ENCODE peak calls at places on chromosomes 1 and 21, in five cellular contexts. One of them, this sample, is unnamed.

GRCh38 chr1:76075877-76076276 is 1.3 kb downstream of the ST6GALNAC3 start:
- DNase-seq in psoas muscle: no peak
- DNase-seq in tibial nerve: no peak
- DNase-seq in H9: no peak
- DNase-seq in GM10248: peak; percentile 13
- DNase-seq in this sample: no peak

GRCh38 chr1:79791488-79792211 is 785.1 kb upstream of the ADGRL4 start:
- DNase-seq in psoas muscle: no peak
- DNase-seq in tibial nerve: no peak
- DNase-seq in H9: no peak
- DNase-seq in GM10248: no peak
- DNase-seq in this sample: no peak

GRCh38 chr1:8702121-8702520 is 115.3 kb downstream of the RERE start:
- DNase-seq in psoas muscle: no peak
- DNase-seq in GM10248: peak; percentile 32
- DNase-seq in H9: peak; percentile 51
- DNase-seq in tibial nerve: no peak
- DNase-seq in this sample: no peak

GRCh38 chr1:91763252-91763651 is 122.7 kb downstream of the TGFBR3 start:
- DNase-seq in H9: no peak
- DNase-seq in tibial nerve: no peak
- DNase-seq in GM10248: no peak
- DNase-seq in psoas muscle: no peak
- DNase-seq in this sample: no peak

GRCh38 chr21:35217504-35218060 is 168.5 kb upstream of the RUNX1 start:
- DNase-seq in H9: peak; percentile 45
- DNase-seq in tibial nerve: no peak
- DNase-seq in psoas muscle: no peak
- DNase-seq in GM10248: no peak
- DNase-seq in this sample: no peak

GRCh38 chr1:200306954-200307754 is 102.7 kb downstream of the ZNF281 start:
- DNase-seq in GM10248: peak; percentile 58
- DNase-seq in H9: no peak
- DNase-seq in psoas muscle: no peak
- DNase-seq in tibial nerve: peak; percentile 13
- DNase-seq in this sample: no peak

GRCh38 chr1:38953433-38953860 is 11.8 kb upstream of the RHBDL2 start:
- DNase-seq in psoas muscle: no peak
- DNase-seq in GM10248: no peak
- DNase-seq in H9: peak; percentile 73
- DNase-seq in tibial nerve: no peak
- DNase-seq in this sample: no peak

GRCh38 chr1:179883739-179884138 is 1.7 kb downstream of the TOR1AIP1 start:
- DNase-seq in tibial nerve: no peak
- DNase-seq in GM10248: peak; percentile 54
- DNase-seq in H9: peak; percentile 57
- DNase-seq in psoas muscle: no peak
- DNase-seq in this sample: no peak

GRCh38 chr1:59568158-59568935 is 246.4 kb upstream of the HOOK1 start:
- DNase-seq in tibial nerve: no peak
- DNase-seq in H9: no peak
- DNase-seq in GM10248: no peak
- DNase-seq in psoas muscle: no peak
- DNase-seq in this sample: no peak

GRCh38 chr1:221284028-221284427 is 404.8 kb downstream of the HLX start:
- DNase-seq in psoas muscle: no peak
- DNase-seq in GM10248: no peak
- DNase-seq in H9: no peak
- DNase-seq in tibial nerve: no peak
- DNase-seq in this sample: no peak

GRCh38 chr1:6414443-6414844 is 5.3 kb downstream of the HES2 start:
- DNase-seq in tibial nerve: no peak
- DNase-seq in GM10248: peak; percentile 76
- DNase-seq in psoas muscle: no peak
- DNase-seq in H9: peak; percentile 88
- DNase-seq in this sample: no peak

GRCh38 chr1:1554926-1555915 is 14.8 kb upstream of the TMEM240 start:
- DNase-seq in psoas muscle: peak; percentile 83
- DNase-seq in tibial nerve: no peak
- DNase-seq in H9: no peak
- DNase-seq in GM10248: no peak
- DNase-seq in this sample: no peak

GRCh38 chr1:114338491-114338890 is 172.5 kb downstream of the TRIM33 start:
- DNase-seq in psoas muscle: no peak
- DNase-seq in tibial nerve: no peak
- DNase-seq in H9: no peak
- DNase-seq in GM10248: no peak
- DNase-seq in this sample: no peak

GRCh38 chr1:88873737-88874374 is 17.5 kb downstream of the GTF2B start:
- DNase-seq in tibial nerve: no peak
- DNase-seq in GM10248: no peak
- DNase-seq in H9: no peak
- DNase-seq in psoas muscle: no peak
- DNase-seq in this sample: no peak

GRCh38 chr1:155173478-155174333 is at the start of gene TRIM46:
- DNase-seq in GM10248: peak; percentile 78
- DNase-seq in H9: peak; percentile 81
- DNase-seq in psoas muscle: peak; percentile 51
- DNase-seq in tibial nerve: no peak
- DNase-seq in this sample: peak; percentile 90

GRCh38 chr1:120178799-120179419 is 2.6 kb upstream of the SEC22B start:
- DNase-seq in psoas muscle: no peak
- DNase-seq in H9: peak; percentile 21
- DNase-seq in tibial nerve: no peak
- DNase-seq in GM10248: no peak
- DNase-seq in this sample: no peak

GRCh38 chr1:208455821-208456220 is 211.6 kb upstream of the PLXNA2 start:
- DNase-seq in GM10248: no peak
- DNase-seq in tibial nerve: no peak
- DNase-seq in H9: no peak
- DNase-seq in psoas muscle: no peak
- DNase-seq in this sample: no peak

GRCh38 chr1:36653850-36654249 is 171.1 kb upstream of the CSF3R start:
- DNase-seq in psoas muscle: no peak
- DNase-seq in H9: no peak
- DNase-seq in GM10248: no peak
- DNase-seq in tibial nerve: peak; percentile 7
- DNase-seq in this sample: no peak

GRCh38 chr1:212118167-212118871 is 82.8 kb downstream of the DTL start:
- DNase-seq in psoas muscle: no peak
- DNase-seq in GM10248: no peak
- DNase-seq in H9: no peak
- DNase-seq in tibial nerve: no peak
- DNase-seq in this sample: no peak

GRCh38 chr1:179794146-179794545 is 51.1 kb downstream of the FAM163A start:
- DNase-seq in GM10248: no peak
- DNase-seq in H9: no peak
- DNase-seq in psoas muscle: no peak
- DNase-seq in tibial nerve: no peak
- DNase-seq in this sample: no peak

GRCh38 chr1:226603976-226604845 is 55.6 kb downstream of the STUM start:
- DNase-seq in GM10248: no peak
- DNase-seq in tibial nerve: no peak
- DNase-seq in H9: peak; percentile 72
- DNase-seq in psoas muscle: no peak
- DNase-seq in this sample: peak; percentile 54

GRCh38 chr1:3279182-3279470 is 175.3 kb upstream of the ARHGEF16 start:
- DNase-seq in GM10248: no peak
- DNase-seq in tibial nerve: no peak
- DNase-seq in H9: no peak
- DNase-seq in psoas muscle: no peak
- DNase-seq in this sample: no peak

GRCh38 chr1:150516050-150516591 is 569 bp downstream of the FALEC start:
- DNase-seq in H9: peak; percentile 41
- DNase-seq in tibial nerve: no peak
- DNase-seq in GM10248: no peak
- DNase-seq in psoas muscle: no peak
- DNase-seq in this sample: no peak

GRCh38 chr1:147673401-147673800 is 3.1 kb upstream of the ACP6 start:
- DNase-seq in tibial nerve: no peak
- DNase-seq in GM10248: no peak
- DNase-seq in psoas muscle: no peak
- DNase-seq in H9: no peak
- DNase-seq in this sample: no peak

GRCh38 chr1:147665521-147665920 is 4.8 kb downstream of the ACP6 start:
- DNase-seq in psoas muscle: no peak
- DNase-seq in H9: no peak
- DNase-seq in GM10248: no peak
- DNase-seq in tibial nerve: no peak
- DNase-seq in this sample: no peak

GRCh38 chr1:147673816-147674215 is 3.5 kb upstream of the ACP6 start:
- DNase-seq in tibial nerve: no peak
- DNase-seq in GM10248: no peak
- DNase-seq in psoas muscle: no peak
- DNase-seq in H9: no peak
- DNase-seq in this sample: no peak

GRCh38 chr1:147670319-147671003 is at the start of gene ACP6:
- DNase-seq in psoas muscle: peak; percentile 97
- DNase-seq in tibial nerve: peak; percentile 84
- DNase-seq in GM10248: peak; percentile 93
- DNase-seq in H9: peak; percentile 98
- DNase-seq in this sample: peak; percentile 97

GRCh38 chr1:147669475-147670318 is 627 bp downstream of the ACP6 start:
- DNase-seq in GM10248: peak; percentile 47
- DNase-seq in psoas muscle: peak; percentile 73
- DNase-seq in tibial nerve: peak; percentile 6
- DNase-seq in H9: peak; percentile 69
- DNase-seq in this sample: peak; percentile 94
- TF ChIP-seq CTCF in GM10248: no peak
- TF ChIP-seq CTCF in psoas muscle: no peak
- TF ChIP-seq CTCF in tibial nerve: no peak
- TF ChIP-seq CTCF in H9: no peak
- TF ChIP-seq CTCF in this sample: peak; percentile 1

GRCh38 chr1:43552813-43553212 is 22.1 kb downstream of the PTPRF start:
- DNase-seq in psoas muscle: no peak
- DNase-seq in GM10248: no peak
- DNase-seq in tibial nerve: no peak
- DNase-seq in H9: no peak
- DNase-seq in this sample: no peak

GRCh38 chr1:43551396-43551888 is 20.8 kb downstream of the PTPRF start:
- DNase-seq in H9: no peak
- DNase-seq in psoas muscle: no peak
- DNase-seq in tibial nerve: no peak
- DNase-seq in GM10248: no peak
- DNase-seq in this sample: no peak

GRCh38 chr1:43556772-43557171 is 26.1 kb downstream of the PTPRF start:
- DNase-seq in psoas muscle: no peak
- DNase-seq in tibial nerve: no peak
- DNase-seq in GM10248: no peak
- DNase-seq in H9: no peak
- DNase-seq in this sample: no peak

GRCh38 chr1:43552059-43552742 is 21.5 kb downstream of the PTPRF start:
- DNase-seq in H9: no peak
- DNase-seq in GM10248: no peak
- DNase-seq in psoas muscle: no peak
- DNase-seq in tibial nerve: no peak
- DNase-seq in this sample: no peak

GRCh38 chr1:43554444-43554992 is 23.8 kb downstream of the PTPRF start:
- DNase-seq in tibial nerve: no peak
- DNase-seq in GM10248: peak; percentile 52
- DNase-seq in psoas muscle: no peak
- DNase-seq in H9: peak; percentile 61
- DNase-seq in this sample: no peak
- TF ChIP-seq CTCF in tibial nerve: no peak
- TF ChIP-seq CTCF in GM10248: peak; percentile 45
- TF ChIP-seq CTCF in psoas muscle: no peak
- TF ChIP-seq CTCF in H9: peak; percentile 70
- TF ChIP-seq CTCF in this sample: peak; percentile 75

DNA sequence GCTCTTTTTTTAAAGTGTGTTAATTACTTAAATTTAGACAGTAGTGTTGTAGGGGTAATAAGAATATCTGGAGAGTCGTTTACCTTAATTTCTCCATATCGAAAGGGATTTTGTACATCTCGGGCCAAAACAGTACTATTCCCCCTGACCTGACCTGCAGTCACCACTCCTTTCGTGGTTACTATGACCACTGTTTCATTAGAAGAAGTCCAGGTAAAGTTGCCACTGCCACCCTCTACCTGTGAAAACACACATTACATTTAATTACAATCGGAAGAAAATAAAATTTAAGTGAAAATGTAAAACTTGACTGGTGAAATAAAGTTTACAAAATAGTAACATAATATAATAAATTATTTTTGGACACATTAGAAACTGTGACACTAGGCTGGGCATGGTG is 37.2 kb downstream of the NUP210L start:
- DNase-seq in tibial nerve: no peak
- DNase-seq in GM10248: no peak
- DNase-seq in H9: no peak
- DNase-seq in psoas muscle: no peak
- DNase-seq in this sample: no peak
- TF ChIP-seq CTCF in tibial nerve: no peak
- TF ChIP-seq CTCF in GM10248: no peak
- TF ChIP-seq CTCF in H9: peak; percentile 45
- TF ChIP-seq CTCF in psoas muscle: no peak
- TF ChIP-seq CTCF in this sample: peak; percentile 35

GRCh38 chr1:21492171-21492625 is 17.0 kb upstream of the ALPL start:
- DNase-seq in tibial nerve: no peak
- DNase-seq in GM10248: no peak
- DNase-seq in H9: no peak
- DNase-seq in psoas muscle: no peak
- DNase-seq in this sample: no peak

GRCh38 chr1:21494196-21494595 is 15.0 kb upstream of the ALPL start:
- DNase-seq in tibial nerve: no peak
- DNase-seq in psoas muscle: no peak
- DNase-seq in H9: no peak
- DNase-seq in GM10248: no peak
- DNase-seq in this sample: no peak

GRCh38 chr1:21491483-21492170 is 17.6 kb upstream of the ALPL start:
- DNase-seq in H9: no peak
- DNase-seq in psoas muscle: no peak
- DNase-seq in tibial nerve: no peak
- DNase-seq in GM10248: no peak
- DNase-seq in this sample: no peak

GRCh38 chr1:21489146-21489545 is 20.1 kb upstream of the ALPL start:
- DNase-seq in psoas muscle: no peak
- DNase-seq in tibial nerve: no peak
- DNase-seq in GM10248: no peak
- DNase-seq in H9: no peak
- DNase-seq in this sample: no peak

DNA sequence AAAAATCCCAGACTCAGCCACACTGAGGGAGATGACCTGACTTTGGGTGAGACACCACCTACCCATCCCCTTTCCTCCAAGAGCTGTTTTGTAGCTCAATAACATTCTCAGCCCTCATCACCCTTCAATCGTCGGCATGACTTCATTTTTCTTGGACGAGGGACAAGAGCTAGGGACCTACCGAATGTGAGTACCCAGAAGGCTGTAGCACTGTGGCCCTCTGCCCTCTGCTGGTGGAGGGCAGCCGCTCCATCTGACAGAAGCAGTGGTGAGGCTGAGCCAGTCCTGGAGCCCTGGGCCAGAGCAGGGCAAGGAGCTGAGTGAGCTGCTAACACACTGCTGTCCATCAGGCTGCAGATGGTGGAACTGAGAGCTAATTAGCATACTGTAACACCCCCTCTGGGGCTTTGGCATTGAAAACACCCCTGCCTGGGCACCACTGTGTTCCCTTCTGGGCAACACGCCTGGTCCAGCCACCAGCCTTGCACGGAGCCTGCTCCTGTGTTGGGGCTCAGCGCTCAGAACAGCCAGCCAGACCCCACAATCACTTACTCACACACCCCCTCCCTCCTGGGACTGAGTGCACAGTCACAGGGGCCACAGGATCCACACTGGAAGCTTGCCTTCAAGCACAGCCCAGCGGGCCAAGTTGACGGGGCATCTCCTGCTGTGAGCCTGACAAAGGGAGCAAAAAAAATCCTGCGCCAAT is 18.3 kb upstream of the ALPL start:
- DNase-seq in psoas muscle: no peak
- DNase-seq in tibial nerve: no peak
- DNase-seq in H9: peak; percentile 91
- DNase-seq in GM10248: no peak
- DNase-seq in this sample: no peak
- TF ChIP-seq CTCF in psoas muscle: peak; percentile 11
- TF ChIP-seq CTCF in tibial nerve: no peak
- TF ChIP-seq CTCF in H9: peak; percentile 59
- TF ChIP-seq CTCF in GM10248: peak; percentile 18
- TF ChIP-seq CTCF in this sample: peak; percentile 85